ENCODE peak calls at places on chromosomes 6 and 20, in six cellular contexts. One of them, this sample, is unnamed.

GRCh38 chr6:168884646-168885086 is 369.0 kb downstream of the THBS2 start:
- DNase-seq in GM19239: peak
- DNase-seq in stimulated activated CD4-positive, alpha-beta T cell treated with anti-CD3 and anti-CD28 coated beads, Interleukin-1b, Interleukin-23, amount 100 ng/mL, for 48 hours: peak
- DNase-seq in A172: peak
- DNase-seq in fibroblast of pulmonary artery: peak
- DNase-seq in H7: peak
- DNase-seq in this sample: peak

GRCh38 chr6:69719602-69720193 is 77.1 kb downstream of the LMBRD1 start:
- DNase-seq in GM19239: no peak
- DNase-seq in stimulated activated CD4-positive, alpha-beta T cell treated with anti-CD3 and anti-CD28 coated beads, Interleukin-1b, Interleukin-23, amount 100 ng/mL, for 48 hours: no peak
- DNase-seq in A172: peak
- DNase-seq in fibroblast of pulmonary artery: peak
- DNase-seq in H7: no peak
- DNase-seq in this sample: no peak

GRCh38 chr6:156889469-156889868 is 112.3 kb downstream of the ARID1B start:
- DNase-seq in GM19239: no peak
- DNase-seq in stimulated activated CD4-positive, alpha-beta T cell treated with anti-CD3 and anti-CD28 coated beads, Interleukin-1b, Interleukin-23, amount 100 ng/mL, for 48 hours: no peak
- DNase-seq in A172: no peak
- DNase-seq in fibroblast of pulmonary artery: no peak
- DNase-seq in H7: no peak
- DNase-seq in this sample: no peak

GRCh38 chr20:17680836-17681740 is 954 bp downstream of the RRBP1 start:
- DNase-seq in GM19239: peak
- DNase-seq in stimulated activated CD4-positive, alpha-beta T cell treated with anti-CD3 and anti-CD28 coated beads, Interleukin-1b, Interleukin-23, amount 100 ng/mL, for 48 hours: peak
- DNase-seq in A172: peak
- DNase-seq in fibroblast of pulmonary artery: peak
- DNase-seq in H7: peak
- DNase-seq in this sample: peak

GRCh38 chr20:52493177-52493711 is 301.7 kb upstream of the ZFP64 start:
- DNase-seq in GM19239: no peak
- DNase-seq in stimulated activated CD4-positive, alpha-beta T cell treated with anti-CD3 and anti-CD28 coated beads, Interleukin-1b, Interleukin-23, amount 100 ng/mL, for 48 hours: peak
- DNase-seq in A172: peak
- DNase-seq in fibroblast of pulmonary artery: peak
- DNase-seq in H7: no peak
- DNase-seq in this sample: peak

GRCh38 chr6:82113231-82113630 is 134.3 kb downstream of the IBTK start:
- DNase-seq in GM19239: no peak
- DNase-seq in stimulated activated CD4-positive, alpha-beta T cell treated with anti-CD3 and anti-CD28 coated beads, Interleukin-1b, Interleukin-23, amount 100 ng/mL, for 48 hours: no peak
- DNase-seq in A172: no peak
- DNase-seq in fibroblast of pulmonary artery: no peak
- DNase-seq in H7: no peak
- DNase-seq in this sample: no peak

GRCh38 chr20:63574156-63574828 is at the start of gene HELZ2:
- DNase-seq in GM19239: peak
- DNase-seq in stimulated activated CD4-positive, alpha-beta T cell treated with anti-CD3 and anti-CD28 coated beads, Interleukin-1b, Interleukin-23, amount 100 ng/mL, for 48 hours: peak
- DNase-seq in A172: peak
- DNase-seq in fibroblast of pulmonary artery: peak
- DNase-seq in H7: peak
- DNase-seq in this sample: no peak

GRCh38 chr20:38152175-38153010 is 12.7 kb downstream of the TGM2 start:
- DNase-seq in GM19239: peak
- DNase-seq in stimulated activated CD4-positive, alpha-beta T cell treated with anti-CD3 and anti-CD28 coated beads, Interleukin-1b, Interleukin-23, amount 100 ng/mL, for 48 hours: peak
- DNase-seq in A172: peak
- DNase-seq in fibroblast of pulmonary artery: peak
- DNase-seq in H7: no peak
- DNase-seq in this sample: peak

GRCh38 chr6:26250806-26251075 is 114.3 kb upstream of the BTN3A2 start:
- DNase-seq in GM19239: no peak
- DNase-seq in stimulated activated CD4-positive, alpha-beta T cell treated with anti-CD3 and anti-CD28 coated beads, Interleukin-1b, Interleukin-23, amount 100 ng/mL, for 48 hours: no peak
- DNase-seq in A172: no peak
- DNase-seq in fibroblast of pulmonary artery: peak
- DNase-seq in H7: no peak
- DNase-seq in this sample: no peak

GRCh38 chr20:45337367-45338120 is 10.7 kb downstream of the SDC4 start:
- DNase-seq in GM19239: no peak
- DNase-seq in stimulated activated CD4-positive, alpha-beta T cell treated with anti-CD3 and anti-CD28 coated beads, Interleukin-1b, Interleukin-23, amount 100 ng/mL, for 48 hours: no peak
- DNase-seq in A172: peak
- DNase-seq in fibroblast of pulmonary artery: peak
- DNase-seq in H7: no peak
- DNase-seq in this sample: peak

GRCh38 chr6:85458782-85459181 is 8.9 kb downstream of the NT5E start:
- DNase-seq in GM19239: no peak
- DNase-seq in stimulated activated CD4-positive, alpha-beta T cell treated with anti-CD3 and anti-CD28 coated beads, Interleukin-1b, Interleukin-23, amount 100 ng/mL, for 48 hours: no peak
- DNase-seq in A172: peak
- DNase-seq in fibroblast of pulmonary artery: peak
- DNase-seq in H7: no peak
- DNase-seq in this sample: peak

GRCh38 chr20:61760321-61761112 is 305.2 kb downstream of the TAF4 start:
- DNase-seq in GM19239: no peak
- DNase-seq in stimulated activated CD4-positive, alpha-beta T cell treated with anti-CD3 and anti-CD28 coated beads, Interleukin-1b, Interleukin-23, amount 100 ng/mL, for 48 hours: no peak
- DNase-seq in A172: no peak
- DNase-seq in fibroblast of pulmonary artery: no peak
- DNase-seq in H7: no peak
- DNase-seq in this sample: no peak

GRCh38 chr6:156058356-156058755 is 602.7 kb upstream of the NOX3 start:
- DNase-seq in GM19239: no peak
- DNase-seq in stimulated activated CD4-positive, alpha-beta T cell treated with anti-CD3 and anti-CD28 coated beads, Interleukin-1b, Interleukin-23, amount 100 ng/mL, for 48 hours: no peak
- DNase-seq in A172: no peak
- DNase-seq in fibroblast of pulmonary artery: no peak
- DNase-seq in H7: no peak
- DNase-seq in this sample: no peak

GRCh38 chr20:54151073-54151436 is 22.7 kb downstream of the CYP24A1 start:
- DNase-seq in GM19239: no peak
- DNase-seq in stimulated activated CD4-positive, alpha-beta T cell treated with anti-CD3 and anti-CD28 coated beads, Interleukin-1b, Interleukin-23, amount 100 ng/mL, for 48 hours: no peak
- DNase-seq in A172: no peak
- DNase-seq in fibroblast of pulmonary artery: no peak
- DNase-seq in H7: no peak
- DNase-seq in this sample: no peak

GRCh38 chr6:159533016-159533415 is 160.0 kb downstream of the SOD2 start:
- DNase-seq in GM19239: no peak
- DNase-seq in stimulated activated CD4-positive, alpha-beta T cell treated with anti-CD3 and anti-CD28 coated beads, Interleukin-1b, Interleukin-23, amount 100 ng/mL, for 48 hours: no peak
- DNase-seq in A172: no peak
- DNase-seq in fibroblast of pulmonary artery: no peak
- DNase-seq in H7: no peak
- DNase-seq in this sample: no peak

GRCh38 chr20:50048420-50049166 is 64.4 kb downstream of the UBE2V1 start:
- DNase-seq in GM19239: no peak
- DNase-seq in stimulated activated CD4-positive, alpha-beta T cell treated with anti-CD3 and anti-CD28 coated beads, Interleukin-1b, Interleukin-23, amount 100 ng/mL, for 48 hours: peak
- DNase-seq in A172: peak
- DNase-seq in fibroblast of pulmonary artery: no peak
- DNase-seq in H7: no peak
- DNase-seq in this sample: no peak

GRCh38 chr20:40991181-40991889 is 37.3 kb upstream of the TOP1 start:
- DNase-seq in GM19239: peak
- DNase-seq in stimulated activated CD4-positive, alpha-beta T cell treated with anti-CD3 and anti-CD28 coated beads, Interleukin-1b, Interleukin-23, amount 100 ng/mL, for 48 hours: peak
- DNase-seq in A172: no peak
- DNase-seq in fibroblast of pulmonary artery: no peak
- DNase-seq in H7: no peak
- DNase-seq in this sample: peak

GRCh38 chr20:56843817-56844216 is 214.7 kb downstream of the TFAP2C start:
- DNase-seq in GM19239: no peak
- DNase-seq in stimulated activated CD4-positive, alpha-beta T cell treated with anti-CD3 and anti-CD28 coated beads, Interleukin-1b, Interleukin-23, amount 100 ng/mL, for 48 hours: no peak
- DNase-seq in A172: peak
- DNase-seq in fibroblast of pulmonary artery: no peak
- DNase-seq in H7: peak
- DNase-seq in this sample: peak

GRCh38 chr6:17200395-17200794 is 80.8 kb upstream of the RBM24 start:
- DNase-seq in GM19239: no peak
- DNase-seq in stimulated activated CD4-positive, alpha-beta T cell treated with anti-CD3 and anti-CD28 coated beads, Interleukin-1b, Interleukin-23, amount 100 ng/mL, for 48 hours: no peak
- DNase-seq in A172: no peak
- DNase-seq in fibroblast of pulmonary artery: no peak
- DNase-seq in H7: peak
- DNase-seq in this sample: no peak

GRCh38 chr6:7727951-7728854 is 2.3 kb downstream of the BMP6 start:
- DNase-seq in GM19239: peak
- DNase-seq in stimulated activated CD4-positive, alpha-beta T cell treated with anti-CD3 and anti-CD28 coated beads, Interleukin-1b, Interleukin-23, amount 100 ng/mL, for 48 hours: no peak
- DNase-seq in A172: no peak
- DNase-seq in fibroblast of pulmonary artery: peak
- DNase-seq in H7: peak
- DNase-seq in this sample: no peak

GRCh38 chr6:4172368-4172767 is 37.0 kb upstream of the ECI2 start:
- DNase-seq in GM19239: no peak
- DNase-seq in stimulated activated CD4-positive, alpha-beta T cell treated with anti-CD3 and anti-CD28 coated beads, Interleukin-1b, Interleukin-23, amount 100 ng/mL, for 48 hours: no peak
- DNase-seq in A172: no peak
- DNase-seq in fibroblast of pulmonary artery: no peak
- DNase-seq in H7: no peak
- DNase-seq in this sample: no peak

GRCh38 chr6:89411269-89412070 is 603 bp downstream of the RRAGD start:
- DNase-seq in GM19239: peak
- DNase-seq in stimulated activated CD4-positive, alpha-beta T cell treated with anti-CD3 and anti-CD28 coated beads, Interleukin-1b, Interleukin-23, amount 100 ng/mL, for 48 hours: peak
- DNase-seq in A172: no peak
- DNase-seq in fibroblast of pulmonary artery: no peak
- DNase-seq in H7: peak
- DNase-seq in this sample: no peak

GRCh38 chr6:83371428-83371827 is 59.4 kb downstream of the ME1 start:
- DNase-seq in GM19239: no peak
- DNase-seq in stimulated activated CD4-positive, alpha-beta T cell treated with anti-CD3 and anti-CD28 coated beads, Interleukin-1b, Interleukin-23, amount 100 ng/mL, for 48 hours: no peak
- DNase-seq in A172: no peak
- DNase-seq in fibroblast of pulmonary artery: peak
- DNase-seq in H7: no peak
- DNase-seq in this sample: no peak

GRCh38 chr6:125421853-125422252 is 120.1 kb upstream of the HDDC2 start:
- DNase-seq in GM19239: no peak
- DNase-seq in stimulated activated CD4-positive, alpha-beta T cell treated with anti-CD3 and anti-CD28 coated beads, Interleukin-1b, Interleukin-23, amount 100 ng/mL, for 48 hours: no peak
- DNase-seq in A172: peak
- DNase-seq in fibroblast of pulmonary artery: peak
- DNase-seq in H7: peak
- DNase-seq in this sample: peak

This sample was measured in HT1080.